ENCODE peak calls at places on chromosomes 1 and 21, in ten cellular contexts. One of them, this sample, is unnamed.
A peak's percentile ranks its signal among the peaks of the same experiment; 100 is the strongest.

GRCh38 chr1:9235123-9235513 is 544 bp downstream of the H6PD start:
- DNase-seq in ovary: no peak
- DNase-seq in CD8-positive, alpha-beta T cell: no peak
- DNase-seq in ascending aorta: peak; percentile 76
- DNase-seq in neuronal stem cell: no peak
- DNase-seq in suprapubic skin: no peak
- DNase-seq in mucosa of descending colon: no peak
- DNase-seq in left ventricle myocardium inferior: no peak
- DNase-seq in fibroblast of lung: peak; percentile 56
- DNase-seq in CD8-positive, alpha-beta memory T cell: no peak
- DNase-seq in this sample: no peak

GRCh38 chr1:207890136-207890738 is 20.7 kb downstream of the CD34 start:
- DNase-seq in ovary: peak; percentile 78
- DNase-seq in CD8-positive, alpha-beta T cell: no peak
- DNase-seq in ascending aorta: peak; percentile 89
- DNase-seq in neuronal stem cell: no peak
- DNase-seq in suprapubic skin: peak; percentile 86
- DNase-seq in mucosa of descending colon: no peak
- DNase-seq in left ventricle myocardium inferior: peak; percentile 80
- DNase-seq in fibroblast of lung: peak; percentile 70
- DNase-seq in CD8-positive, alpha-beta memory T cell: no peak
- DNase-seq in this sample: no peak

GRCh38 chr1:204483791-204484190 is 10.8 kb downstream of the PIK3C2B start:
- DNase-seq in ovary: no peak
- DNase-seq in CD8-positive, alpha-beta T cell: no peak
- DNase-seq in ascending aorta: no peak
- DNase-seq in neuronal stem cell: no peak
- DNase-seq in suprapubic skin: no peak
- DNase-seq in mucosa of descending colon: no peak
- DNase-seq in left ventricle myocardium inferior: no peak
- DNase-seq in fibroblast of lung: no peak
- DNase-seq in CD8-positive, alpha-beta memory T cell: no peak
- DNase-seq in this sample: no peak

GRCh38 chr1:56830052-56830451 is 10.8 kb upstream of the FYB2 start:
- DNase-seq in ovary: no peak
- DNase-seq in CD8-positive, alpha-beta T cell: no peak
- DNase-seq in ascending aorta: no peak
- DNase-seq in neuronal stem cell: no peak
- DNase-seq in suprapubic skin: no peak
- DNase-seq in mucosa of descending colon: no peak
- DNase-seq in left ventricle myocardium inferior: no peak
- DNase-seq in fibroblast of lung: no peak
- DNase-seq in CD8-positive, alpha-beta memory T cell: no peak
- DNase-seq in this sample: no peak

GRCh38 chr1:196689001-196689400 is 37.2 kb downstream of the CFH start:
- DNase-seq in ovary: no peak
- DNase-seq in CD8-positive, alpha-beta T cell: no peak
- DNase-seq in ascending aorta: no peak
- DNase-seq in neuronal stem cell: no peak
- DNase-seq in suprapubic skin: no peak
- DNase-seq in mucosa of descending colon: no peak
- DNase-seq in left ventricle myocardium inferior: no peak
- DNase-seq in fibroblast of lung: no peak
- DNase-seq in CD8-positive, alpha-beta memory T cell: no peak
- DNase-seq in this sample: no peak

GRCh38 chr21:15130751-15131150 is 66.0 kb upstream of the NRIP1 start:
- DNase-seq in ovary: no peak
- DNase-seq in CD8-positive, alpha-beta T cell: no peak
- DNase-seq in ascending aorta: no peak
- DNase-seq in neuronal stem cell: no peak
- DNase-seq in suprapubic skin: no peak
- DNase-seq in mucosa of descending colon: no peak
- DNase-seq in left ventricle myocardium inferior: no peak
- DNase-seq in fibroblast of lung: no peak
- DNase-seq in CD8-positive, alpha-beta memory T cell: no peak
- DNase-seq in this sample: no peak

GRCh38 chr1:33346921-33347649 is 26.2 kb upstream of the A3GALT2 start:
- DNase-seq in ovary: no peak
- DNase-seq in CD8-positive, alpha-beta T cell: no peak
- DNase-seq in ascending aorta: peak; percentile 90
- DNase-seq in neuronal stem cell: no peak
- DNase-seq in suprapubic skin: no peak
- DNase-seq in mucosa of descending colon: no peak
- DNase-seq in left ventricle myocardium inferior: no peak
- DNase-seq in fibroblast of lung: peak; percentile 92
- DNase-seq in CD8-positive, alpha-beta memory T cell: no peak
- DNase-seq in this sample: no peak

GRCh38 chr1:31709060-31709459 is 5.2 kb upstream of the COL16A1 start:
- DNase-seq in ovary: no peak
- DNase-seq in CD8-positive, alpha-beta T cell: no peak
- DNase-seq in ascending aorta: no peak
- DNase-seq in neuronal stem cell: no peak
- DNase-seq in suprapubic skin: no peak
- DNase-seq in mucosa of descending colon: no peak
- DNase-seq in left ventricle myocardium inferior: no peak
- DNase-seq in fibroblast of lung: no peak
- DNase-seq in CD8-positive, alpha-beta memory T cell: no peak
- DNase-seq in this sample: no peak

GRCh38 chr1:174398246-174398645 is 49.5 kb upstream of the GPR52 start:
- DNase-seq in ovary: no peak
- DNase-seq in CD8-positive, alpha-beta T cell: no peak
- DNase-seq in ascending aorta: no peak
- DNase-seq in neuronal stem cell: no peak
- DNase-seq in suprapubic skin: no peak
- DNase-seq in mucosa of descending colon: no peak
- DNase-seq in left ventricle myocardium inferior: no peak
- DNase-seq in fibroblast of lung: peak; percentile 94
- DNase-seq in CD8-positive, alpha-beta memory T cell: peak; percentile 46
- DNase-seq in this sample: no peak

GRCh38 chr1:160097911-160098851 is at the start of gene IGSF8:
- DNase-seq in ovary: peak; percentile 89
- DNase-seq in CD8-positive, alpha-beta T cell: peak; percentile 92
- DNase-seq in ascending aorta: peak; percentile 95
- DNase-seq in neuronal stem cell: peak; percentile 86
- DNase-seq in suprapubic skin: peak; percentile 96
- DNase-seq in mucosa of descending colon: peak; percentile 97
- DNase-seq in left ventricle myocardium inferior: peak; percentile 94
- DNase-seq in fibroblast of lung: peak; percentile 80
- DNase-seq in CD8-positive, alpha-beta memory T cell: peak; percentile 96
- DNase-seq in this sample: peak; percentile 95

GRCh38 chr1:160743266-160743665 is 4.2 kb downstream of the SLAMF7 start:
- DNase-seq in ovary: no peak
- DNase-seq in CD8-positive, alpha-beta T cell: no peak
- DNase-seq in ascending aorta: no peak
- DNase-seq in neuronal stem cell: no peak
- DNase-seq in suprapubic skin: no peak
- DNase-seq in mucosa of descending colon: no peak
- DNase-seq in left ventricle myocardium inferior: no peak
- DNase-seq in fibroblast of lung: no peak
- DNase-seq in CD8-positive, alpha-beta memory T cell: no peak
- DNase-seq in this sample: no peak

GRCh38 chr1:151981178-151981525 is 12.5 kb downstream of the S100A10 start:
- DNase-seq in ovary: no peak
- DNase-seq in CD8-positive, alpha-beta T cell: no peak
- DNase-seq in ascending aorta: no peak
- DNase-seq in neuronal stem cell: no peak
- DNase-seq in suprapubic skin: no peak
- DNase-seq in mucosa of descending colon: no peak
- DNase-seq in left ventricle myocardium inferior: no peak
- DNase-seq in fibroblast of lung: no peak
- DNase-seq in CD8-positive, alpha-beta memory T cell: no peak
- DNase-seq in this sample: no peak

GRCh38 chr1:51301844-51302162 is 28.6 kb downstream of the TTC39A start:
- DNase-seq in ovary: no peak
- DNase-seq in CD8-positive, alpha-beta T cell: no peak
- DNase-seq in ascending aorta: no peak
- DNase-seq in neuronal stem cell: no peak
- DNase-seq in suprapubic skin: no peak
- DNase-seq in mucosa of descending colon: no peak
- DNase-seq in left ventricle myocardium inferior: no peak
- DNase-seq in fibroblast of lung: no peak
- DNase-seq in CD8-positive, alpha-beta memory T cell: no peak
- DNase-seq in this sample: no peak

GRCh38 chr1:59767119-59767518 is 47.6 kb upstream of the HOOK1 start:
- DNase-seq in ovary: no peak
- DNase-seq in CD8-positive, alpha-beta T cell: no peak
- DNase-seq in ascending aorta: no peak
- DNase-seq in neuronal stem cell: no peak
- DNase-seq in suprapubic skin: no peak
- DNase-seq in mucosa of descending colon: no peak
- DNase-seq in left ventricle myocardium inferior: no peak
- DNase-seq in fibroblast of lung: no peak
- DNase-seq in CD8-positive, alpha-beta memory T cell: no peak
- DNase-seq in this sample: no peak

GRCh38 chr1:57279909-57280666 is 143.8 kb downstream of the DAB1 start:
- DNase-seq in ovary: no peak
- DNase-seq in CD8-positive, alpha-beta T cell: no peak
- DNase-seq in ascending aorta: no peak
- DNase-seq in neuronal stem cell: no peak
- DNase-seq in suprapubic skin: no peak
- DNase-seq in mucosa of descending colon: no peak
- DNase-seq in left ventricle myocardium inferior: no peak
- DNase-seq in fibroblast of lung: no peak
- DNase-seq in CD8-positive, alpha-beta memory T cell: no peak
- DNase-seq in this sample: no peak

GRCh38 chr1:5481889-5482288 is 510.3 kb downstream of the NPHP4 start:
- DNase-seq in ovary: no peak
- DNase-seq in CD8-positive, alpha-beta T cell: peak; percentile 19
- DNase-seq in ascending aorta: no peak
- DNase-seq in neuronal stem cell: peak; percentile 29
- DNase-seq in suprapubic skin: no peak
- DNase-seq in mucosa of descending colon: peak; percentile 27
- DNase-seq in left ventricle myocardium inferior: no peak
- DNase-seq in fibroblast of lung: no peak
- DNase-seq in CD8-positive, alpha-beta memory T cell: peak; percentile 62
- DNase-seq in this sample: no peak

GRCh38 chr1:248861621-248862020 is 2.7 kb upstream of the ZNF692 start:
- DNase-seq in ovary: no peak
- DNase-seq in CD8-positive, alpha-beta T cell: no peak
- DNase-seq in ascending aorta: no peak
- DNase-seq in neuronal stem cell: no peak
- DNase-seq in suprapubic skin: no peak
- DNase-seq in mucosa of descending colon: no peak
- DNase-seq in left ventricle myocardium inferior: no peak
- DNase-seq in fibroblast of lung: no peak
- DNase-seq in CD8-positive, alpha-beta memory T cell: no peak
- DNase-seq in this sample: no peak

GRCh38 chr1:54768093-54768492 is 3.8 kb upstream of the PARS2 start:
- DNase-seq in ovary: no peak
- DNase-seq in CD8-positive, alpha-beta T cell: no peak
- DNase-seq in ascending aorta: no peak
- DNase-seq in neuronal stem cell: no peak
- DNase-seq in suprapubic skin: no peak
- DNase-seq in mucosa of descending colon: no peak
- DNase-seq in left ventricle myocardium inferior: no peak
- DNase-seq in fibroblast of lung: peak; percentile 22
- DNase-seq in CD8-positive, alpha-beta memory T cell: no peak
- DNase-seq in this sample: no peak

GRCh38 chr1:35883681-35884155 is 709 bp downstream of the AGO1 start:
- DNase-seq in ovary: peak; percentile 66
- DNase-seq in CD8-positive, alpha-beta T cell: no peak
- DNase-seq in ascending aorta: peak; percentile 75
- DNase-seq in neuronal stem cell: peak; percentile 43
- DNase-seq in suprapubic skin: peak; percentile 71
- DNase-seq in mucosa of descending colon: peak; percentile 78
- DNase-seq in left ventricle myocardium inferior: peak; percentile 40
- DNase-seq in fibroblast of lung: peak; percentile 20
- DNase-seq in CD8-positive, alpha-beta memory T cell: peak; percentile 64
- DNase-seq in this sample: peak; percentile 50

DNA sequence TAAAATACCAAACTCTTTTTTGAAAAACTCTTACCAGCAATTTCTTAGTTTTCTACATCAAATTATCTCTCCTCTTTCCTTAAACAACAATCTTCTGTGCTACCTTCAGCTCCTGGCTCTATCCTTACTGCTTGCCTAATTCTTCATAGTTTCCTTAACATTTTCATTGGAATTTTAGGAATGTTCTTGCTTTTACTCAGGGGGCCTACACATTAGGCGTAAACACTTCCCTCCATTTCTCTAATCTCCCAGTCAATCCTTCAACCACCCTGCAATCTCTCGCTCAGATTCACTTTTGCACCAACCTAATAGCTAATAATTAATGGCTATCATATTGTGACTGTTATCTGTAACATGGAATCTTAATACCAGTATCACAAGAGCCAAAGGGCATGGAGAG is 50.1 kb downstream of the ADAMTS5 start:
- DNase-seq in ovary: no peak
- DNase-seq in CD8-positive, alpha-beta T cell: no peak
- DNase-seq in ascending aorta: no peak
- DNase-seq in neuronal stem cell: no peak
- DNase-seq in suprapubic skin: no peak
- DNase-seq in mucosa of descending colon: no peak
- DNase-seq in left ventricle myocardium inferior: no peak
- DNase-seq in fibroblast of lung: no peak
- DNase-seq in CD8-positive, alpha-beta memory T cell: no peak
- DNase-seq in this sample: no peak
- H3K9me3 ChIP-seq in ovary: no peaks in the 10 kb centered on the region
- H3K9me3 ChIP-seq in CD8-positive, alpha-beta T cell: no peaks in the 10 kb centered on the region
- H3K9me3 ChIP-seq in ascending aorta: no peaks in the 10 kb centered on the region
- H3K9me3 ChIP-seq in neuronal stem cell: peaks cover 5% of the 10 kb centered on the region
- H3K9me3 ChIP-seq in suprapubic skin: no peaks in the 10 kb centered on the region
- H3K9me3 ChIP-seq in mucosa of descending colon: no peaks in the 10 kb centered on the region
- H3K9me3 ChIP-seq in left ventricle myocardium inferior: peaks cover 21% of the 10 kb centered on the region
- H3K9me3 ChIP-seq in fibroblast of lung: no peaks in the 10 kb centered on the region
- H3K9me3 ChIP-seq in CD8-positive, alpha-beta memory T cell: no peaks in the 10 kb centered on the region
- H3K9me3 ChIP-seq in this sample: no peaks in the 10 kb centered on the region

GRCh38 chr1:43621861-43622260 is 28.1 kb upstream of the KDM4A start:
- DNase-seq in ovary: no peak
- DNase-seq in CD8-positive, alpha-beta T cell: no peak
- DNase-seq in ascending aorta: no peak
- DNase-seq in neuronal stem cell: no peak
- DNase-seq in suprapubic skin: no peak
- DNase-seq in mucosa of descending colon: peak; percentile 15
- DNase-seq in left ventricle myocardium inferior: no peak
- DNase-seq in fibroblast of lung: no peak
- DNase-seq in CD8-positive, alpha-beta memory T cell: no peak
- DNase-seq in this sample: no peak
- H3K36me3 ChIP-seq in ovary: no peaks in the 10 kb centered on the region
- H3K36me3 ChIP-seq in CD8-positive, alpha-beta T cell: no peaks in the 10 kb centered on the region
- H3K36me3 ChIP-seq in ascending aorta: peaks cover 59% of the 10 kb centered on the region
- H3K36me3 ChIP-seq in neuronal stem cell: peaks cover 73% of the 10 kb centered on the region
- H3K36me3 ChIP-seq in suprapubic skin: peaks cover 59% of the 10 kb centered on the region
- H3K36me3 ChIP-seq in mucosa of descending colon: peaks cover 14% of the 10 kb centered on the region
- H3K36me3 ChIP-seq in left ventricle myocardium inferior: no peaks in the 10 kb centered on the region
- H3K36me3 ChIP-seq in fibroblast of lung: peaks cover 12% of the 10 kb centered on the region
- H3K36me3 ChIP-seq in CD8-positive, alpha-beta memory T cell: no peaks in the 10 kb centered on the region
- H3K36me3 ChIP-seq in this sample: peaks cover 50% of the 10 kb centered on the region

GRCh38 chr1:230868736-230869385 is 540 bp upstream of the C1orf198 start:
- DNase-seq in ovary: peak; percentile 19
- DNase-seq in CD8-positive, alpha-beta T cell: no peak
- DNase-seq in ascending aorta: peak; percentile 85
- DNase-seq in neuronal stem cell: peak; percentile 79
- DNase-seq in suprapubic skin: peak; percentile 82
- DNase-seq in mucosa of descending colon: no peak
- DNase-seq in left ventricle myocardium inferior: peak; percentile 57
- DNase-seq in fibroblast of lung: peak; percentile 24
- DNase-seq in CD8-positive, alpha-beta memory T cell: no peak
- DNase-seq in this sample: peak; percentile 80
- H3K4me3 ChIP-seq in ovary: peak overlapping the region; percentile 90
- H3K4me3 ChIP-seq in CD8-positive, alpha-beta T cell: peak overlapping the region; percentile 55
- H3K4me3 ChIP-seq in ascending aorta: peak overlapping the region; percentile 98
- H3K4me3 ChIP-seq in neuronal stem cell: peak overlapping the region; percentile 80
- H3K4me3 ChIP-seq in suprapubic skin: peak overlapping the region; percentile 80
- H3K4me3 ChIP-seq in mucosa of descending colon: peak overlapping the region; percentile 77
- H3K4me3 ChIP-seq in left ventricle myocardium inferior: peak overlapping the region; percentile 94
- H3K4me3 ChIP-seq in fibroblast of lung: peak overlapping the region; percentile 61
- H3K4me3 ChIP-seq in CD8-positive, alpha-beta memory T cell: peak overlapping the region; percentile 60
- H3K4me3 ChIP-seq in this sample: peak overlapping the region; percentile 86

GRCh38 chr1:40469327-40469726 is 7.8 kb upstream of the ZFP69 start:
- DNase-seq in ovary: no peak
- DNase-seq in CD8-positive, alpha-beta T cell: no peak
- DNase-seq in ascending aorta: no peak
- DNase-seq in neuronal stem cell: no peak
- DNase-seq in suprapubic skin: no peak
- DNase-seq in mucosa of descending colon: no peak
- DNase-seq in left ventricle myocardium inferior: no peak
- DNase-seq in fibroblast of lung: no peak
- DNase-seq in CD8-positive, alpha-beta memory T cell: no peak
- DNase-seq in this sample: no peak
- H3K9me3 ChIP-seq in ovary: peaks cover 13% of the 10 kb centered on the region
- H3K9me3 ChIP-seq in CD8-positive, alpha-beta T cell: peaks cover 64% of the 10 kb centered on the region
- H3K9me3 ChIP-seq in ascending aorta: peaks cover 77% of the 10 kb centered on the region
- H3K9me3 ChIP-seq in neuronal stem cell: peaks cover 71% of the 10 kb centered on the region
- H3K9me3 ChIP-seq in suprapubic skin: peaks cover 27% of the 10 kb centered on the region
- H3K9me3 ChIP-seq in mucosa of descending colon: peaks cover 72% of the 10 kb centered on the region
- H3K9me3 ChIP-seq in left ventricle myocardium inferior: peaks cover 94% of the 10 kb centered on the region
- H3K9me3 ChIP-seq in fibroblast of lung: no peaks in the 10 kb centered on the region
- H3K9me3 ChIP-seq in CD8-positive, alpha-beta memory T cell: peaks cover 48% of the 10 kb centered on the region
- H3K9me3 ChIP-seq in this sample: peaks cover 91% of the 10 kb centered on the region